ENCODE peak calls at places on chromosomes 1 and 21, in ten cellular contexts. F, B, C, A, Q, K, W, T, H and X are unnamed samples.
A peak's percentile ranks its signal among the peaks of the same experiment; 100 is the strongest.

GRCh38 chr1:243959998-243960397 is 91.1 kb upstream of the ZBTB18 start:
- DNase-seq in W (no peak), A (no peak), K (no peak), Q (no peak), F (no peak), C (no peak), T (no peak), B (no peak), H (no peak), X (no peak)

GRCh38 chr1:61486783-61487505 is 238.0 kb downstream of the TM2D1 start:
- DNase-seq in A (no peak), C (no peak), F (no peak), H (no peak), T (no peak), K (no peak), W (no peak), B (no peak), Q (no peak), X (no peak)

GRCh38 chr1:230010618-230011332 is 56.3 kb upstream of the GALNT2 start:
- DNase-seq in F (no peak), B (no peak), C (no peak), W (no peak), Q (no peak), A (no peak), T (no peak), H (no peak), K (no peak), X (no peak)

GRCh38 chr21:30623362-30623761 is 2.9 kb downstream of the KRTAP20-4 start:
- DNase-seq in H (no peak), F (no peak), T (no peak), Q (no peak), B (no peak), K (no peak), C (no peak), W (no peak), A (no peak), X (no peak)

GRCh38 chr1:62962794-62963776 is 179.2 kb downstream of the ATG4C start:
- DNase-seq in C (no peak), K (peak; percentile 14), Q (no peak), A (peak; percentile 73), F (peak; percentile 11), T (no peak), B (no peak), H (peak; percentile 44), W (no peak), X (peak; percentile 16)

GRCh38 chr1:86714159-86714558 is 9.8 kb downstream of the SH3GLB1 start:
- DNase-seq in W (no peak), B (no peak), C (no peak), F (no peak), T (no peak), K (peak; percentile 23), H (peak; percentile 31), A (peak; percentile 41), Q (no peak), X (no peak)

GRCh38 chr21:41167348-41168342 is at the start of gene BACE2:
- DNase-seq in C (peak; percentile 22), A (peak; percentile 76), H (peak; percentile 75), T (peak; percentile 76), Q (no peak), F (peak; percentile 67), W (peak; percentile 90), K (peak; percentile 68), B (peak; percentile 81), X (no peak)

GRCh38 chr1:209875510-209875909 is 47.7 kb downstream of the UTP25 start:
- DNase-seq in F (no peak), B (no peak), C (no peak), A (peak; percentile 44), T (no peak), K (peak; percentile 67), W (no peak), H (peak; percentile 73), Q (no peak), X (no peak)

GRCh38 chr1:164699815-164700491 is 141.0 kb downstream of the PBX1 start:
- DNase-seq in F (no peak), H (peak; percentile 64), B (no peak), T (no peak), A (no peak), W (no peak), K (no peak), C (no peak), Q (no peak), X (peak; percentile 32)

DNA sequence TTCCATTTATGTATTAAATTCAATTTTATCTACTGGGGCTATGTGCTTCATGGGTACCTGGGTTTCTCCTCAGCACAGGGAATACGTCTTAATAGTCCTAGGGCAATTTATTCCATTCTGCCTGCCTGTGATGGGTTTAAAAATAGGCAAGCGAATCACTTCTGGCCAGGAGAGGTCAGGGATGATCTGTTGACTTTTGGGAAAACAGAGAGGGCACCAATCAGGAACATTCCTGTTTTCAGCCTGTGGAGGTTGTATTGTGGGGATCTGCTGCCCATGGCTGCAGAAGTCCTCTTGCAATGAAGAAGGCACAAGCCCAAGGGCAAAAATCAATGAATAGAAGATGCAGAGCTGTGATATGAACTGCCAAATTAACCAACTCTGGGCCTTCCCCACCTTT is 303.1 kb downstream of the CTH start:
- DNase-seq in W (no peak), H (no peak), A (no peak), Q (no peak), C (no peak), T (no peak), K (no peak), F (no peak), B (no peak), X (no peak)
- TF ChIP-seq CTCF in W (no peak), H (no peak), A (no peak), Q (no peak), C (no peak), T (no peak), K (no peak), F (no peak), B (no peak), X (no peak)

GRCh38 chr21:38308010-38308784 is 51.4 kb downstream of the KCNJ15 start:
- DNase-seq in A (no peak), H (peak; percentile 65), W (no peak), Q (no peak), T (peak; percentile 66), F (no peak), K (peak; percentile 12), C (no peak), B (peak; percentile 64), X (no peak)

GRCh38 chr21:38308785-38309119 is 52.0 kb downstream of the KCNJ15 start:
- DNase-seq in F (no peak), K (no peak), B (no peak), T (no peak), A (no peak), W (no peak), C (no peak), Q (no peak), H (no peak), X (no peak)

GRCh38 chr21:38306407-38306806 is 49.6 kb downstream of the KCNJ15 start:
- DNase-seq in W (no peak), C (no peak), A (no peak), K (peak; percentile 96), B (no peak), H (no peak), Q (no peak), T (no peak), F (no peak), X (no peak)

GRCh38 chr21:38303300-38303699 is 46.5 kb downstream of the KCNJ15 start:
- DNase-seq in K (peak; percentile 88), A (no peak), H (peak; percentile 93), B (peak; percentile 93), C (no peak), Q (peak; percentile 82), W (no peak), F (peak; percentile 75), T (no peak), X (no peak)

GRCh38 chr21:38306833-38307232 is 50.0 kb downstream of the KCNJ15 start:
- DNase-seq in W (no peak), B (no peak), H (peak; percentile 99), K (peak; percentile 99), T (no peak), A (no peak), Q (no peak), F (no peak), C (no peak), X (no peak)
- H3K27ac ChIP-seq in W (peak overlapping the region; percentile 61), B (peak overlapping the region; percentile 4), H (peak overlapping the region; percentile 83), K (peak overlapping the region; percentile 21), T (no peak overlapping the region), A (no peak overlapping the region), Q (peak overlapping the region; percentile 29), F (no peak overlapping the region), C (no peak overlapping the region), X (no peak overlapping the region)

GRCh38 chr1:115813735-115814134 is 27.2 kb downstream of the NHLH2 start:
- DNase-seq in B (no peak), C (no peak), W (no peak), T (no peak), Q (no peak), H (no peak), K (no peak), A (no peak), F (no peak), X (no peak)

GRCh38 chr1:115815694-115816093 is 25.2 kb downstream of the NHLH2 start:
- DNase-seq in K (no peak), T (no peak), Q (no peak), W (no peak), B (no peak), F (no peak), C (no peak), H (no peak), A (no peak), X (no peak)

GRCh38 chr1:115811140-115811828 is 29.6 kb downstream of the NHLH2 start:
- DNase-seq in K (no peak), C (no peak), B (no peak), T (no peak), W (no peak), A (no peak), Q (no peak), F (no peak), H (no peak), X (no peak)

GRCh38 chr1:115810609-115811008 is 30.3 kb downstream of the NHLH2 start:
- DNase-seq in F (no peak), W (no peak), A (no peak), C (no peak), H (no peak), B (no peak), T (no peak), K (no peak), Q (no peak), X (no peak)

DNA sequence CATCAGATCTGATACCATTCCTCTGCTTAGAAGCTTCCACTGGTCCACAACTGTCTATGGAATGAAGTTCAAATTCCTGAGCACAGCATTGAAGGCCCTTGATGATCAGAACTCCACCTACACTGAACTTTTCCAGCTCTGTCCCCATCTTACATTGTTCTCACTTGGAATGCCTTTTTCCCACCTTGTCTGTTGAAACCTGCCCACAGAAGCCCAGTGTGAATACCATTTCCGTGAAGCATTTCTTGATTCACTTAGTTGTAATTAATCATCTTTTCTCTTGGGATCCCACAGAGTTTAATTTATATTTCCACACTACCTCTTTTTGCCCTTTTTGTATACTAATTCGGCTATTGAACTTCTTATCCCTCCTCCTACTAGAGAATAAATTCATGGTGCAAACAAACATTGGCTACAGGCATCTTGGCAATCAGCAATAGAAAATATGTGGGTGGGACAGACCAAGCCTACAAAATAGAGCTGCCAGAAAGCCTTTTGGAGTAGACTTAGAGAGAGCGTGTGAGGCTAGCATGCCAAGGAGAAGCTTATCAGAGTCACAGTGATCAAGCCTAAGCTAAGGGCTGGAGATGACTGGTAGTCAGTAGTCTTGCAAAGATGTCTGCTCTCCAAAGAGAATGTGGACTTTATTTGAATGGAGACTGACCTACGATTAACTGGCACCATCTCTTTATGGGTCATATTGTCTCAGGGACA is 26.1 kb downstream of the NHLH2 start:
- DNase-seq in H (no peak), K (no peak), C (no peak), W (no peak), F (peak; percentile 39), A (no peak), B (no peak), Q (no peak), T (no peak), X (no peak)
- TF ChIP-seq CTCF in H (no peak), K (no peak), C (no peak), W (no peak), F (no peak), A (no peak), B (no peak), Q (no peak), T (no peak), X (no peak)

GRCh38 chr1:41432481-41433280 is 51.8 kb downstream of the EDN2 start:
- DNase-seq in F (peak; percentile 88), K (peak; percentile 76), A (peak; percentile 87), W (peak; percentile 94), Q (peak; percentile 63), B (peak; percentile 87), C (peak; percentile 56), T (peak; percentile 85), H (peak; percentile 89), X (peak; percentile 84)
- H3K27ac ChIP-seq in F (peak overlapping the region; percentile 82), K (no peak overlapping the region), A (no peak overlapping the region), W (peak overlapping the region; percentile 56), Q (peak overlapping the region; percentile 59), B (peak overlapping the region; percentile 56), C (no peak overlapping the region), T (no peak overlapping the region), H (no peak overlapping the region), X (no peak overlapping the region)